ENCODE peak calls at places on chromosomes 5 and 9, in eight cellular contexts. V, A, G, Z, P, I, W and D are unnamed samples.

GRCh38 chr5:73454379-73455036 is 5.9 kb upstream of the FOXD1 start:
- DNase-seq in V (peak; percentile 58), Z (peak; percentile 64), A (no peak), G (no peak), I (peak; percentile 76), P (no peak), W (peak; percentile 80), D (peak; percentile 40)

GRCh38 chr5:133354323-133355161 is 257.8 kb downstream of the FSTL4 start:
- DNase-seq in V (peak; percentile 10), A (no peak), Z (no peak), P (no peak), W (no peak), I (no peak), G (no peak), D (peak; percentile 86)

GRCh38 chr5:113163328-113163727 is 186.7 kb downstream of the DCP2 start:
- DNase-seq in V (no peak), W (no peak), P (no peak), G (no peak), I (peak; percentile 51), A (no peak), Z (no peak), D (no peak)

GRCh38 chr5:158570502-158570901 is 529.2 kb downstream of the EBF1 start:
- DNase-seq in V (no peak), I (peak; percentile 47), W (no peak), G (no peak), Z (no peak), A (no peak), P (no peak), D (no peak)

GRCh38 chr5:127572930-127573329 is 55.5 kb downstream of the PRRC1 start:
- DNase-seq in P (no peak), W (peak; percentile 25), G (no peak), V (peak; percentile 21), I (peak; percentile 31), A (no peak), Z (no peak), D (peak; percentile 47)

GRCh38 chr9:36204906-36205547 is 14.3 kb downstream of the CLTA start:
- DNase-seq in A (no peak), P (no peak), I (peak; percentile 49), G (no peak), Z (no peak), W (no peak), V (no peak), D (no peak)

GRCh38 chr5:159451197-159452052 is 121.1 kb upstream of the IL12B start:
- DNase-seq in A (no peak), W (peak; percentile 95), V (no peak), Z (peak; percentile 98), I (peak; percentile 95), P (peak; percentile 77), G (no peak), D (no peak)

GRCh38 chr9:108093773-108094675 is 604.5 kb upstream of the KLF4 start:
- DNase-seq in Z (peak; percentile 56), A (no peak), G (no peak), V (no peak), I (peak; percentile 41), W (no peak), P (no peak), D (no peak)

GRCh38 chr5:171419663-171420428 is 399 bp downstream of the FGF18 start:
- DNase-seq in I (peak; percentile 57), Z (no peak), A (no peak), G (no peak), V (no peak), P (no peak), W (peak; percentile 71), D (no peak)

GRCh38 chr5:104299998-104300706 is 737.6 kb upstream of the NUDT12 start:
- DNase-seq in I (no peak), G (no peak), A (no peak), W (no peak), V (no peak), P (no peak), Z (no peak), D (no peak)

GRCh38 chr9:134641173-134641985 is at the start of gene COL5A1:
- DNase-seq in W (peak; percentile 99), A (peak; percentile 92), Z (peak; percentile 91), I (peak; percentile 98), P (no peak), V (no peak), G (peak; percentile 85), D (peak; percentile 51)

GRCh38 chr5:164051745-164052144 is 546.3 kb downstream of the MAT2B start:
- DNase-seq in G (no peak), Z (peak; percentile 72), V (no peak), P (peak; percentile 7), I (no peak), W (peak; percentile 51), A (no peak), D (no peak)

GRCh38 chr9:25861416-25861815 is 183.2 kb upstream of the TUSC1 start:
- DNase-seq in I (no peak), G (no peak), Z (peak; percentile 2), P (no peak), A (no peak), W (peak; percentile 87), V (no peak), D (no peak)

GRCh38 chr9:120348951-120349429 is 231.0 kb downstream of the CDK5RAP2 start:
- DNase-seq in I (peak; percentile 72), A (no peak), P (no peak), W (peak; percentile 61), V (peak; percentile 45), Z (peak; percentile 56), G (no peak), D (peak; percentile 20)

GRCh38 chr5:60977956-60978737 is 33.1 kb downstream of the NDUFAF2 start:
- DNase-seq in I (no peak), V (no peak), P (no peak), W (no peak), A (no peak), G (no peak), Z (no peak), D (no peak)

GRCh38 chr5:22852807-22853670 is at the start of gene CDH12:
- DNase-seq in G (no peak), W (peak; percentile 0), I (no peak), Z (no peak), V (no peak), A (no peak), P (no peak), D (no peak)

GRCh38 chr5:142590451-142591240 is 95.2 kb downstream of the FGF1 start:
- DNase-seq in P (no peak), I (peak; percentile 43), A (no peak), G (no peak), W (peak; percentile 11), Z (no peak), V (no peak), D (no peak)

GRCh38 chr5:115343855-115344254 is 47.4 kb upstream of the CCDC112 start:
- DNase-seq in A (no peak), Z (peak; percentile 79), V (no peak), I (peak; percentile 88), W (peak; percentile 76), G (no peak), P (peak; percentile 16), D (no peak)

GRCh38 chr5:171629221-171630005 is 156.2 kb upstream of the SMIM23 start:
- DNase-seq in I (no peak), Z (peak; percentile 31), P (no peak), G (no peak), V (no peak), W (no peak), A (no peak), D (no peak)

GRCh38 chr5:155418960-155419579 is 405.5 kb downstream of the KIF4B start:
- DNase-seq in V (no peak), G (no peak), P (no peak), W (no peak), I (peak; percentile 1), Z (no peak), A (no peak), D (no peak)

GRCh38 chr9:22044583-22044982 is 35.5 kb upstream of the CDKN2B start:
- DNase-seq in W (peak; percentile 62), P (peak; percentile 19), A (no peak), Z (peak; percentile 90), G (no peak), V (no peak), I (peak; percentile 89), D (no peak)
- H3K4me3 ChIP-seq in W (no peak overlapping the region), P (no peak overlapping the region), A (no peak overlapping the region), Z (no peak overlapping the region), G (no peak overlapping the region), V (no peak overlapping the region), I (no peak overlapping the region), D (no peak overlapping the region)

DNA sequence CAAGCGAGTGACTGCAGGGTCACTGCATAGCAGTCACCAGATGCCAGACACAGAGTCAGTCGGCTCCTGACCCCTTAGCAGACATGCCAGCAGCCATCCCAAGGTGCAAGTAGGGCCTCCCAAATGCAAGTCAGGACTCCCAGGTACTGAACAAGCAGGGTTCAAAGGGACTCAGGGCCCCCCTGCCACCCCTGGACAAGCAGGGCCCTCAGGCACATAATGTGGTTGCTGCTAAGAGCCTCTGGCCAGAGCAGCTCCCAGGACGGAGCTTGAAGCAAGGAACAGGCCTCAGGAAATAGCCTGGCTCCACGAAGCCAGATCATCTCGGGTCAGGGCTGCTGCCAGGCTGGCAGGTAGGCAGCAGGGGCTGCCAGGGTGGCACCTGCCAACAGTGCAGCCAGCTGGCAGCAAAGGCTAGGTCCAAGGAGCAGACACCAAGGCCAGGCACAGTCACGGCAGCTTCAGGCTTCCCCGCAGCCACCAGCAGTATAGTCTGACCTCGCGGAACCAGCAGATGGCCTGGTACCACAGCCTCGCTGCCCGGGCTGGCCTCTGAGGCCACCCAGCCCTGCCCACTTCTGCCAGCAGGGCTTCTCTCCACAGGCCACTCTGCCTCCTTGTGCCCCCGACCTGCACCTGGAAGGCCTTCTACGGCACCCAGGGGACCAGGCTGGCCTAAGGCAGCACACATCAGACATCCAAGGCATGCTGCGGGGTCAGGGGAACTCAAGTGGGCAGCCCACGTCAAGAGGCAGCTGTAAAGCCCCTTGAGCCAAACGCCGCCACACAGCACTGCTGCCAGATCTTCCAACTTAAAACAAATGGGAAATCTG is 7.4 kb downstream of the EEIG1 start:
- DNase-seq in W (no peak), V (no peak), A (no peak), G (no peak), Z (no peak), P (no peak), I (no peak), D (no peak)
- H3K4me3 ChIP-seq in W (no peak overlapping the region), V (peak overlapping the region; percentile 80), A (no peak overlapping the region), G (no peak overlapping the region), Z (no peak overlapping the region), P (no peak overlapping the region), I (no peak overlapping the region), D (no peak overlapping the region)

GRCh38 chr5:140265845-140266244 is 37.1 kb downstream of the PFDN1 start:
- DNase-seq in V (no peak), A (no peak), Z (no peak), G (no peak), W (no peak), P (no peak), I (no peak), D (no peak)
- H3K4me3 ChIP-seq in V (peak overlapping the region; percentile 56), A (no peak overlapping the region), Z (no peak overlapping the region), G (no peak overlapping the region), W (no peak overlapping the region), P (no peak overlapping the region), I (no peak overlapping the region), D (no peak overlapping the region)

DNA sequence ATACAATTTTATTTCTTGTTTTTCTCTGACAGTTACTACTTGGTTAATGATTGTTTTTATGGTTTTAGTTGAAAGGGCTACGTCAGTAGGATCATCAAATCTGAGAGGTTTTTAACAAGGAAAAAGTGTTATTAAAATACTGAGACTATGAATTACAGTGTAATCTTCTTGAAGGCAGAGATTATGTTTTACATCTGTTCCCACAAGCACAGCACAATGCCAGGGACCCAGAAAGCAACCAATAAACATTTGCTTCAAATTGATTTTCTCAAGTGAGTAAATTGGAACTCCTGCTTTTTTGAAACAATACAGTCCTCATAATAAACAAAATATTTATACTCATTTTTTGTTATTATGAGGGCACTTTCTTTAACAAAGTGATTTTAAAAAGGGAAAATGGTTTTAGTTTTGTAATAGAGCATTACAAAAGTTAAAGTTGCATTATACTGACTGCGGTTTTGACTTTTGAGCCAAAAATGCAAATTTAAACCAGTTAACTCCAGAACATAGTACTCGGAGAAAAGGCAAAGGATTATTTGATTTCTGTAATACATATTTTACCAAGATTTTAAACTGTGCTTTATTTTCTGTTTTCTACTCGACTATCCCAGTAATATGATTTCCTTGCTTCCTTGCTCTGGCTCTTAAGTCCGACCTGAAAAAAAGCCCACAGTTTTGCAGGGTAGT is 176.9 kb downstream of the GDNF start:
- DNase-seq in I (peak; percentile 58), P (no peak), G (no peak), V (no peak), A (no peak), Z (peak; percentile 51), W (peak; percentile 73), D (no peak)
- H3K4me3 ChIP-seq in I (no peak overlapping the region), P (no peak overlapping the region), G (no peak overlapping the region), V (no peak overlapping the region), A (no peak overlapping the region), Z (no peak overlapping the region), W (peak overlapping the region; percentile 66), D (no peak overlapping the region)